ENCODE peak calls at places on chromosomes 3 and 15, in six cellular contexts. One of them, this sample, is unnamed.

GRCh38 chr3:110654820-110655522 is 416.6 kb upstream of the NECTIN3 start:
- DNase-seq in stimulated activated CD8-positive, alpha-beta memory T cell treated with anti-CD3 and anti-CD28 coated beads, Interleukin-4, amount 100 ng/mL, for 1 hour: no peak
- DNase-seq in Peyer's patch: no peak
- DNase-seq in MV-4-11: no peak
- DNase-seq in NCI-H1092 treated with DMSO at 0.1 percent for 48 hours: no peak
- DNase-seq in colonic mucosa: no peak
- DNase-seq in this sample: no peak

GRCh38 chr15:90414408-90415028 is 26.5 kb downstream of the IQGAP1 start:
- DNase-seq in stimulated activated CD8-positive, alpha-beta memory T cell treated with anti-CD3 and anti-CD28 coated beads, Interleukin-4, amount 100 ng/mL, for 1 hour: no peak
- DNase-seq in Peyer's patch: no peak
- DNase-seq in MV-4-11: no peak
- DNase-seq in NCI-H1092 treated with DMSO at 0.1 percent for 48 hours: no peak
- DNase-seq in colonic mucosa: no peak
- DNase-seq in this sample: no peak

GRCh38 chr15:31571676-31572075 is 245.0 kb downstream of the KLF13 start:
- DNase-seq in stimulated activated CD8-positive, alpha-beta memory T cell treated with anti-CD3 and anti-CD28 coated beads, Interleukin-4, amount 100 ng/mL, for 1 hour: no peak
- DNase-seq in Peyer's patch: no peak
- DNase-seq in MV-4-11: peak
- DNase-seq in NCI-H1092 treated with DMSO at 0.1 percent for 48 hours: peak
- DNase-seq in colonic mucosa: no peak
- DNase-seq in this sample: no peak

GRCh38 chr3:14935577-14936345 is 11.6 kb upstream of the NR2C2 start:
- DNase-seq in stimulated activated CD8-positive, alpha-beta memory T cell treated with anti-CD3 and anti-CD28 coated beads, Interleukin-4, amount 100 ng/mL, for 1 hour: no peak
- DNase-seq in Peyer's patch: no peak
- DNase-seq in MV-4-11: no peak
- DNase-seq in NCI-H1092 treated with DMSO at 0.1 percent for 48 hours: no peak
- DNase-seq in colonic mucosa: no peak
- DNase-seq in this sample: no peak

GRCh38 chr15:43218908-43219706 is 1.7 kb downstream of the EPB42 start:
- DNase-seq in stimulated activated CD8-positive, alpha-beta memory T cell treated with anti-CD3 and anti-CD28 coated beads, Interleukin-4, amount 100 ng/mL, for 1 hour: no peak
- DNase-seq in Peyer's patch: no peak
- DNase-seq in MV-4-11: no peak
- DNase-seq in NCI-H1092 treated with DMSO at 0.1 percent for 48 hours: no peak
- DNase-seq in colonic mucosa: no peak
- DNase-seq in this sample: peak

GRCh38 chr3:88149146-88149515 is 628 bp upstream of the C3orf38 start:
- DNase-seq in stimulated activated CD8-positive, alpha-beta memory T cell treated with anti-CD3 and anti-CD28 coated beads, Interleukin-4, amount 100 ng/mL, for 1 hour: no peak
- DNase-seq in Peyer's patch: no peak
- DNase-seq in MV-4-11: no peak
- DNase-seq in NCI-H1092 treated with DMSO at 0.1 percent for 48 hours: no peak
- DNase-seq in colonic mucosa: no peak
- DNase-seq in this sample: no peak

GRCh38 chr3:4999626-5000184 is 20.5 kb downstream of the BHLHE40 start:
- DNase-seq in stimulated activated CD8-positive, alpha-beta memory T cell treated with anti-CD3 and anti-CD28 coated beads, Interleukin-4, amount 100 ng/mL, for 1 hour: no peak
- DNase-seq in Peyer's patch: no peak
- DNase-seq in MV-4-11: no peak
- DNase-seq in NCI-H1092 treated with DMSO at 0.1 percent for 48 hours: no peak
- DNase-seq in colonic mucosa: no peak
- DNase-seq in this sample: no peak

GRCh38 chr3:129064969-129065726 is 4.6 kb downstream of the GP9 start:
- DNase-seq in stimulated activated CD8-positive, alpha-beta memory T cell treated with anti-CD3 and anti-CD28 coated beads, Interleukin-4, amount 100 ng/mL, for 1 hour: no peak
- DNase-seq in Peyer's patch: no peak
- DNase-seq in MV-4-11: no peak
- DNase-seq in NCI-H1092 treated with DMSO at 0.1 percent for 48 hours: no peak
- DNase-seq in colonic mucosa: peak
- DNase-seq in this sample: no peak

GRCh38 chr3:42247576-42248027 is 18.4 kb downstream of the CCK start:
- DNase-seq in stimulated activated CD8-positive, alpha-beta memory T cell treated with anti-CD3 and anti-CD28 coated beads, Interleukin-4, amount 100 ng/mL, for 1 hour: peak
- DNase-seq in Peyer's patch: peak
- DNase-seq in MV-4-11: peak
- DNase-seq in NCI-H1092 treated with DMSO at 0.1 percent for 48 hours: peak
- DNase-seq in colonic mucosa: peak
- DNase-seq in this sample: peak

GRCh38 chr3:177561769-177562360 is 364.6 kb upstream of the TBL1XR1 start:
- DNase-seq in stimulated activated CD8-positive, alpha-beta memory T cell treated with anti-CD3 and anti-CD28 coated beads, Interleukin-4, amount 100 ng/mL, for 1 hour: no peak
- DNase-seq in Peyer's patch: no peak
- DNase-seq in MV-4-11: no peak
- DNase-seq in NCI-H1092 treated with DMSO at 0.1 percent for 48 hours: peak
- DNase-seq in colonic mucosa: no peak
- DNase-seq in this sample: no peak

GRCh38 chr3:160810360-160810759 is 54.3 kb downstream of the PPM1L start:
- DNase-seq in stimulated activated CD8-positive, alpha-beta memory T cell treated with anti-CD3 and anti-CD28 coated beads, Interleukin-4, amount 100 ng/mL, for 1 hour: no peak
- DNase-seq in Peyer's patch: no peak
- DNase-seq in MV-4-11: no peak
- DNase-seq in NCI-H1092 treated with DMSO at 0.1 percent for 48 hours: no peak
- DNase-seq in colonic mucosa: no peak
- DNase-seq in this sample: no peak

GRCh38 chr3:160676547-160677303 is at the start of gene ARL14:
- DNase-seq in stimulated activated CD8-positive, alpha-beta memory T cell treated with anti-CD3 and anti-CD28 coated beads, Interleukin-4, amount 100 ng/mL, for 1 hour: no peak
- DNase-seq in Peyer's patch: no peak
- DNase-seq in MV-4-11: no peak
- DNase-seq in NCI-H1092 treated with DMSO at 0.1 percent for 48 hours: no peak
- DNase-seq in colonic mucosa: peak
- DNase-seq in this sample: no peak

GRCh38 chr3:187922704-187923393 is 177.6 kb upstream of the BCL6 start:
- DNase-seq in stimulated activated CD8-positive, alpha-beta memory T cell treated with anti-CD3 and anti-CD28 coated beads, Interleukin-4, amount 100 ng/mL, for 1 hour: no peak
- DNase-seq in Peyer's patch: no peak
- DNase-seq in MV-4-11: no peak
- DNase-seq in NCI-H1092 treated with DMSO at 0.1 percent for 48 hours: no peak
- DNase-seq in colonic mucosa: no peak
- DNase-seq in this sample: peak

GRCh38 chr3:10551821-10552630 is 46.6 kb upstream of the ATP2B2 start:
- DNase-seq in stimulated activated CD8-positive, alpha-beta memory T cell treated with anti-CD3 and anti-CD28 coated beads, Interleukin-4, amount 100 ng/mL, for 1 hour: peak
- DNase-seq in Peyer's patch: no peak
- DNase-seq in MV-4-11: peak
- DNase-seq in NCI-H1092 treated with DMSO at 0.1 percent for 48 hours: no peak
- DNase-seq in colonic mucosa: no peak
- DNase-seq in this sample: peak

GRCh38 chr15:42456971-42457370 is 34.0 kb downstream of the ZNF106 start:
- DNase-seq in stimulated activated CD8-positive, alpha-beta memory T cell treated with anti-CD3 and anti-CD28 coated beads, Interleukin-4, amount 100 ng/mL, for 1 hour: no peak
- DNase-seq in Peyer's patch: no peak
- DNase-seq in MV-4-11: no peak
- DNase-seq in NCI-H1092 treated with DMSO at 0.1 percent for 48 hours: no peak
- DNase-seq in colonic mucosa: no peak
- DNase-seq in this sample: no peak